ENCODE peak calls at places on chromosomes 7 and 10, in five cellular contexts. M is A549, W is K562, D is HepG2, K is GM12878. H is an unnamed sample.

GRCh38 chr7:80833289-80834104 is 85.4 kb downstream of the SEMA3C start:
- DNase-seq in M (no peak), W (no peak), D (no peak), K (no peak), H (no peak)

GRCh38 chr7:84948632-84949031 is 238.2 kb downstream of the SEMA3D start:
- DNase-seq in M (no peak), W (no peak), D (no peak), K (no peak), H (no peak)

GRCh38 chr10:125083576-125083920 is 76.8 kb downstream of the CTBP2 start:
- DNase-seq in M (peak; percentile 18), W (no peak), D (no peak), K (no peak), H (no peak)

GRCh38 chr10:80509403-80510161 is 28.1 kb upstream of the SH2D4B start:
- DNase-seq in M (peak; percentile 77), W (no peak), D (no peak), K (no peak), H (no peak)

GRCh38 chr7:27031289-27032172 is 64.3 kb downstream of the HOXA1 start:
- DNase-seq in M (no peak), W (no peak), D (no peak), K (peak; percentile 1), H (no peak)

GRCh38 chr10:13823046-13823711 is 236.4 kb downstream of the PRPF18 start:
- DNase-seq in M (no peak), W (no peak), D (no peak), K (no peak), H (peak; percentile 53)

GRCh38 chr10:48490576-48491345 is 114.1 kb downstream of the ARHGAP22 start:
- DNase-seq in M (no peak), W (no peak), D (no peak), K (no peak), H (no peak)

GRCh38 chr10:132657127-132657706 is 119.6 kb downstream of the INPP5A start:
- DNase-seq in M (no peak), W (no peak), D (no peak), K (no peak), H (no peak)

GRCh38 chr10:80497187-80498038 is 40.3 kb upstream of the SH2D4B start:
- DNase-seq in M (no peak), W (peak; percentile 92), D (no peak), K (no peak), H (no peak)

GRCh38 chr7:157528785-157529341 is 192.1 kb downstream of the DNAJB6 start:
- DNase-seq in M (no peak), W (no peak), D (no peak), K (no peak), H (peak; percentile 7)

GRCh38 chr7:117212969-117213877 is 109.6 kb downstream of the WNT2 start:
- DNase-seq in M (peak; percentile 38), W (peak; percentile 87), D (peak; percentile 42), K (peak; percentile 42), H (peak; percentile 73)

GRCh38 chr10:5963591-5963990 is 13.8 kb downstream of the IL15RA start:
- DNase-seq in M (no peak), W (no peak), D (no peak), K (no peak), H (no peak)

GRCh38 chr10:69571618-69572158 is 1.5 kb downstream of the NEUROG3 start:
- DNase-seq in M (no peak), W (no peak), D (no peak), K (no peak), H (no peak)

GRCh38 chr10:132710036-132710686 is 75.8 kb downstream of the NKX6-2 start:
- DNase-seq in M (no peak), W (no peak), D (no peak), K (no peak), H (no peak)

GRCh38 chr7:142130282-142130681 is 18.8 kb downstream of the MGAM2 start:
- DNase-seq in M (no peak), W (no peak), D (no peak), K (no peak), H (no peak)

GRCh38 chr10:124728830-124729661 is 15.1 kb downstream of the FAM53B start:
- DNase-seq in M (no peak), W (no peak), D (no peak), K (no peak), H (no peak)

GRCh38 chr7:131117439-131117838 is 210.2 kb upstream of the MKLN1 start:
- DNase-seq in M (no peak), W (no peak), D (no peak), K (no peak), H (no peak)

GRCh38 chr10:44982114-44982460 is 3.5 kb upstream of the DEPP1 start:
- DNase-seq in M (no peak), W (no peak), D (no peak), K (no peak), H (no peak)

GRCh38 chr10:20254078-20254477 is 437.8 kb downstream of the PLXDC2 start:
- DNase-seq in M (no peak), W (no peak), D (no peak), K (no peak), H (no peak)

GRCh38 chr10:70672165-70672992 is at the start of gene ADAMTS14:
- DNase-seq in M (peak; percentile 33), W (peak; percentile 96), D (no peak), K (no peak), H (peak; percentile 53)

GRCh38 chr7:4479367-4480039 is 202.6 kb upstream of the FOXK1 start:
- DNase-seq in M (peak; percentile 72), W (peak; percentile 65), D (peak; percentile 72), K (no peak), H (peak; percentile 70)

DNA sequence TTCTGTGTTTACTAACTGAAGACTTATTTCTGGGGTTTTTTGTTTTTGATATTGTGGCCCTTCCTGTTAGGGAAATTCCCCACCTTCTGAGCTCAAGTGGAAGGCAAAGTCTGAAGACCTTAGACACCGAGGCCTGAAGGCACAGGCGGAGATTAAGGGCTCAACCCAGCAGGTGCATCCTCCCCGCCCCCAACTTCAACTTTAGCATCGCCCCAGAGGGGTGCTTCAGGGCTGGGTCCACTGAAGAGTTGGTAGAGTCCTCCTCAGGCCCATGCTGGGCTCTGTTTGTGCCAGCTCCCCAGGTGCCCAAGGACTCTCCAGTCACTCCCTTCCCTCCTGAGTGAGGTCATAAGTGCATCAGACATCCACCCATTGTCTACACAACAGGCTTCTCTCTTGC is 9.4 kb upstream of the PPIA start:
- DNase-seq in M (no peak), W (no peak), D (no peak), K (no peak), H (no peak)
- TF ChIP-seq ESRRA in M (no peak), W (no peak), D (no peak), K (no peak), H (no peak)

GRCh38 chr10:11810313-11810766 is 12.8 kb upstream of the PROSER2 start:
- DNase-seq in M (no peak), W (no peak), D (peak; percentile 70), K (no peak), H (no peak)
- TF ChIP-seq ESRRA in M (no peak), W (no peak), D (no peak), K (no peak), H (no peak)

GRCh38 chr7:101164071-101164840 is 1.1 kb downstream of the VGF start:
- DNase-seq in M (no peak), W (peak; percentile 33), D (no peak), K (no peak), H (peak; percentile 79)

GRCh38 chr7:101161692-101162461 is 3.5 kb downstream of the VGF start:
- DNase-seq in M (no peak), W (no peak), D (no peak), K (no peak), H (no peak)

GRCh38 chr7:101162551-101163280 is 2.7 kb downstream of the VGF start:
- DNase-seq in M (no peak), W (peak; percentile 83), D (no peak), K (no peak), H (peak; percentile 74)

GRCh38 chr7:101165075-101165957 is at the start of gene VGF:
- DNase-seq in M (peak; percentile 92), W (peak; percentile 97), D (peak; percentile 85), K (no peak), H (peak; percentile 98)

DNA sequence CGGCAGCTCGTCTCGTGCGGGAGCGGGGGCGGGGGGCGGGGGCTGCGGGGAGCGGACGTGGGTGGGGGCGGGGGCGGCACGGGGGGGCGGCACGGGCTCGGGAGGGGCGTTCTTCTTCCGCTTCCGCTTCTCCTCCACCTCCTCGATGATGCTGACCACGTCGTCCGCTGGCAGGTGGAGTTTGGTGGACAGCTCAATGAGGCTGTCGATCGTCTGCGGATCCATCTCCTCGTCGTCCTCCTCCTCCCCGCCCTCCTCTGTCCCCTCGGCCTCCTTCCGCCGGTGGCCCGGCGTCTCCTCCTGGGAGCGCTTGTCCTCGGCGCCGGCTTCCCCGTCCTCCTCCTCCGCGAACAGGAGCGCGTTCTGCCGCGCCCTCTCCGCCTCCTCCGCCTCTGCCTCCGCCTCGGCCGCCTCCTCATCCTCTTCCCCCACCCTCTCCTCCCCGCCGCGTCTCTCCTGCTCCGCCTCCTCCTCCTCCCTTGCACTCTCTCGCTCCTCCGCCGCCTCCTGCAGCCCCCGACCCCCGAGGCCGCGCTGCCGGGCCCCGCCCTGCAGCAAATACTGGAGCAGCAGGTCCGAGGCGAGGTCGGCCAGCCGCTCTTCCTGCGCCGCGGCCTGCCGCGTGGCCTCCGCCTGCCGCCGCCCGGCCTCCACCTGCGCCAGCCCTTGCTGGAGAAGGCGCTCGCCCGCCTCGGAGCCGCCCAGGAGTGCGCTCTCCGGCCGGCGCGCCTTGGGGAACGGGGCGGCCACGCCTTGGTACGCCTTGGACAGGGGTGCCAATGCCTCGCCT is 1.9 kb downstream of the VGF start:
- DNase-seq in M (no peak), W (peak; percentile 77), D (no peak), K (no peak), H (peak; percentile 70)
- TF ChIP-seq ESRRA in M (no peak), W (no peak), D (no peak), K (no peak), H (no peak)

GRCh38 chr10:97718659-97719142 is 5.2 kb downstream of the MARVELD1 start:
- DNase-seq in M (peak; percentile 41), W (no peak), D (peak; percentile 61), K (no peak), H (peak; percentile 20)
- TF ChIP-seq ESRRA in M (no peak), W (no peak), D (no peak), K (no peak), H (no peak)

GRCh38 chr7:22329816-22330524 is 27.0 kb downstream of the RAPGEF5 start:
- DNase-seq in M (no peak), W (no peak), D (no peak), K (no peak), H (no peak)
- TF ChIP-seq ESRRA in M (no peak), W (no peak), D (no peak), K (no peak), H (no peak)

DNA sequence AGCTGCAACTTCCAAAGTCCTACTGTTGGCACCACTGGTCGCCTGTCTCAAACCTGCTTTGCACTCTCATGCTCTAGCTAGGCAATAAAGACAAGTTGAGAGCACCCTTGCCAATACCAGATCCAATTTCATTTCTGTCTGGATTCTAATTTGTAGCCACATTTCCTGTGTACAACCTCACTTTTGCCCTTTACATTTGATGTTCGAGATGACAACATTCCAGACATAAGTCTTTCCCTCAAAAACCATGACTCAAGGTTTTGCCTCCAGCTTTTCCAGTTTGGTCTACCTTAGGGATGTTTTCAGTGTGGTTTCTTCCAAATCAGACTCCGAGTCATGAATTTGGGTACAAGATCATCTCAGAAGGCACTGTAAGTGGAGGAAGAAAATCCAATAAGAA is 309.0 kb downstream of the GPAM start:
- DNase-seq in M (no peak), W (no peak), D (no peak), K (no peak), H (no peak)
- TF ChIP-seq ESRRA in M (no peak), W (no peak), D (no peak), K (no peak), H (no peak)